ENCODE peak calls at places on chromosomes 3 and 15, in four cellular contexts. B is stimulated activated naive CD4-positive, alpha-beta T cell; C is activated naive CD8-positive, alpha-beta T cell treated with anti-CD3 and anti-CD28 coated beads for 36 hours; K is fibroblast of the conjunctiva. E is an unnamed sample.

GRCh38 chr3:119173325-119173724 is at the start of gene UPK1B:
- DNase-seq in K (no peak), C (no peak), B (peak; percentile 0), E (no peak)

GRCh38 chr3:48556796-48557626 is at the start of gene PFKFB4:
- DNase-seq in B (peak; percentile 99), C (peak; percentile 99), K (peak; percentile 100), E (peak; percentile 99)

GRCh38 chr3:177354461-177354860 is 157.2 kb upstream of the TBL1XR1 start:
- DNase-seq in C (no peak), B (no peak), K (no peak), E (no peak)

GRCh38 chr15:101500865-101501551 is 11.5 kb upstream of the PCSK6 start:
- DNase-seq in B (no peak), C (no peak), K (no peak), E (no peak)

GRCh38 chr3:9915252-9916141 is 1.4 kb upstream of the IL17RC start:
- DNase-seq in K (no peak), C (peak; percentile 48), B (peak; percentile 17), E (no peak)

GRCh38 chr3:100045696-100046095 is 68.6 kb downstream of the FILIP1L start:
- DNase-seq in C (no peak), K (peak; percentile 91), B (no peak), E (no peak)

GRCh38 chr15:40306371-40306770 is 1.4 kb downstream of the PLCB2 start:
- DNase-seq in K (no peak), B (no peak), C (no peak), E (no peak)

GRCh38 chr15:54373332-54373731 is 395.1 kb downstream of the UNC13C start:
- DNase-seq in K (no peak), B (no peak), C (no peak), E (no peak)

GRCh38 chr3:150911780-150912179 is 6.5 kb upstream of the MINDY4B start:
- DNase-seq in K (no peak), C (no peak), B (no peak), E (no peak)

E was measured in effector CD8-positive, alpha-beta T cell.